ENCODE peak calls at places on chromosomes 16 and 17, in eight cellular contexts. H, X, F, I, Z, P, J and Q are unnamed samples.

GRCh38 chr17:2378905-2379304 is 22.0 kb downstream of the MNT start:
- DNase-seq in I (no peak), F (no peak), H (no peak), J (no peak), P (no peak), Z (no peak), X (no peak), Q (no peak)

GRCh38 chr17:16919663-16920627 is 52.0 kb downstream of the TNFRSF13B start:
- DNase-seq in I (no peak), Z (no peak), F (no peak), J (no peak), H (no peak), P (no peak), X (no peak), Q (no peak)

GRCh38 chr17:78899361-78900260 is 3.4 kb downstream of the CEP295NL start:
- DNase-seq in Z (peak), J (no peak), F (no peak), X (peak), I (peak), H (no peak), P (no peak), Q (no peak)

GRCh38 chr17:70040336-70040735 is 34.7 kb upstream of the KCNJ16 start:
- DNase-seq in X (no peak), I (no peak), J (no peak), Z (peak), P (no peak), H (no peak), F (peak), Q (no peak)

GRCh38 chr17:80081596-80081995 is 19.8 kb upstream of the GAA start:
- DNase-seq in X (no peak), I (no peak), F (no peak), Z (no peak), H (no peak), P (no peak), J (no peak), Q (no peak)

GRCh38 chr17:18921912-18922451 is 30.0 kb upstream of the SLC5A10 start:
- DNase-seq in J (no peak), I (no peak), F (peak), Z (peak), H (no peak), P (no peak), X (no peak), Q (no peak)

GRCh38 chr16:72635694-72636093 is 412.2 kb downstream of the ZFHX3 start:
- DNase-seq in I (no peak), P (no peak), F (no peak), Z (no peak), X (no peak), H (no peak), J (no peak), Q (no peak)

GRCh38 chr17:32870969-32871368 is 6.0 kb downstream of the MYO1D start:
- DNase-seq in F (peak), Z (peak), X (no peak), I (no peak), J (no peak), H (no peak), P (no peak), Q (no peak)

GRCh38 chr17:48261297-48261880 is 153.8 kb downstream of the SNX11 start:
- DNase-seq in J (no peak), F (peak), I (no peak), P (no peak), Z (peak), X (peak), H (no peak), Q (no peak)

GRCh38 chr17:33602981-33603380 is 309.9 kb upstream of the ASIC2 start:
- DNase-seq in Z (no peak), J (no peak), H (no peak), X (peak), F (no peak), P (no peak), I (no peak), Q (no peak)

GRCh38 chr16:47258874-47259461 is 115.2 kb upstream of the NETO2 start:
- DNase-seq in F (peak), I (no peak), J (peak), Z (peak), H (no peak), X (peak), P (no peak), Q (no peak)
- TF ChIP-seq CTCF in F (peak), I (peak), J (peak), Z (peak), H (peak), X (peak), P (peak), Q (peak)

GRCh38 chr17:77212833-77213777 is 72.3 kb downstream of the SEC14L1 start:
- DNase-seq in P (peak), X (no peak), J (no peak), F (no peak), Z (no peak), I (no peak), H (no peak), Q (no peak)
- H3K4me3 ChIP-seq in P (no peak), X (no peak), J (no peak), F (no peak), Z (no peak), I (no peak), H (no peak), Q (no peak)

GRCh38 chr16:57723170-57723569 is 12.4 kb upstream of the KATNB1 start:
- DNase-seq in Z (no peak), H (no peak), X (peak), P (no peak), F (no peak), J (no peak), I (no peak), Q (no peak)
- TF ChIP-seq CTCF in Z (peak), H (peak), X (peak), P (no peak), F (peak), J (no peak), I (no peak), Q (peak)

GRCh38 chr17:75288359-75288758 is 874 bp downstream of the SLC25A19 start:
- DNase-seq in P (no peak), H (no peak), J (no peak), I (no peak), X (no peak), Z (no peak), F (no peak), Q (no peak)
- H3K4me3 ChIP-seq in P (peak), H (peak), J (peak), I (peak), X (peak), Z (peak), F (peak), Q (peak)

GRCh38 chr17:81821603-81822311 is 11.3 kb downstream of the MCRIP1 start:
- DNase-seq in H (peak), F (peak), J (peak), I (peak), Z (peak), P (peak), X (no peak), Q (no peak)
- TF ChIP-seq CTCF in H (peak), F (peak), J (no peak), I (peak), Z (peak), P (peak), X (peak), Q (peak)

DNA sequence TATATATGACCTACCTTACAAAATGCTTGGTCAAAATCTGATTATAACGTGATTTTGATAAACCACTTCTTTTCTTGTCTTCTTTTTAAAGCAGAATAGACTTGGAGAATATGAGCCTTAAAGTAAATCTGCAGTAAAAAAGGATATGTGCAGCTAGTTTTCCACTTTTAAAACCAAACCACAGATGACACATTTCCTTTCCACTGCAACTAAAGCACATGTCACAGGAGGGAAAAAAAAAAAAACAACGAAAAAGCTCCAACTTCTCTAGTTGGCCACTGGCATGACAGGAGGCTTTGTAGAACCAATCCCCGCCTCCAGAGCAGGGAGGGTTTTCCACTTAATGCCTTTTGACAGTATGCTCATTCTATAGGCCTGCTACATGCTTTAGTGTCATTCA is at the start of gene EVI2A:
- DNase-seq in I (peak), J (peak), X (peak), Z (peak), F (peak), P (no peak), H (peak), Q (no peak)
- H3K4me3 ChIP-seq in I (peak), J (peak), X (no peak), Z (peak), F (peak), P (no peak), H (peak), Q (no peak)

GRCh38 chr16:69691980-69692911 is 34.1 kb downstream of the NQO1 start:
- DNase-seq in I (no peak), P (no peak), Z (no peak), X (no peak), J (no peak), H (no peak), F (peak), Q (no peak)
- TF ChIP-seq CTCF in I (no peak), P (no peak), Z (no peak), X (no peak), J (no peak), H (no peak), F (no peak), Q (no peak)

GRCh38 chr17:41407226-41407625 is 9.8 kb upstream of the KRT31 start:
- DNase-seq in P (no peak), X (no peak), J (no peak), I (no peak), Z (no peak), F (no peak), H (no peak), Q (no peak)

GRCh38 chr17:41406205-41406604 is 8.8 kb upstream of the KRT31 start:
- DNase-seq in I (no peak), X (peak), Z (no peak), F (no peak), P (no peak), J (no peak), H (no peak), Q (no peak)

GRCh38 chr17:41403409-41404023 is 6.1 kb upstream of the KRT31 start:
- DNase-seq in F (no peak), P (no peak), X (no peak), Z (peak), H (no peak), I (no peak), J (no peak), Q (no peak)

GRCh38 chr17:41402161-41402560 is 4.8 kb upstream of the KRT31 start:
- DNase-seq in J (no peak), H (no peak), X (no peak), I (no peak), F (no peak), P (no peak), Z (no peak), Q (no peak)

GRCh38 chr17:41404024-41404651 is 6.7 kb upstream of the KRT31 start:
- DNase-seq in J (peak), F (peak), I (peak), Z (peak), P (no peak), H (no peak), X (no peak), Q (peak)
- H3K4me3 ChIP-seq in J (no peak), F (no peak), I (no peak), Z (no peak), P (no peak), H (no peak), X (no peak), Q (no peak)

DNA sequence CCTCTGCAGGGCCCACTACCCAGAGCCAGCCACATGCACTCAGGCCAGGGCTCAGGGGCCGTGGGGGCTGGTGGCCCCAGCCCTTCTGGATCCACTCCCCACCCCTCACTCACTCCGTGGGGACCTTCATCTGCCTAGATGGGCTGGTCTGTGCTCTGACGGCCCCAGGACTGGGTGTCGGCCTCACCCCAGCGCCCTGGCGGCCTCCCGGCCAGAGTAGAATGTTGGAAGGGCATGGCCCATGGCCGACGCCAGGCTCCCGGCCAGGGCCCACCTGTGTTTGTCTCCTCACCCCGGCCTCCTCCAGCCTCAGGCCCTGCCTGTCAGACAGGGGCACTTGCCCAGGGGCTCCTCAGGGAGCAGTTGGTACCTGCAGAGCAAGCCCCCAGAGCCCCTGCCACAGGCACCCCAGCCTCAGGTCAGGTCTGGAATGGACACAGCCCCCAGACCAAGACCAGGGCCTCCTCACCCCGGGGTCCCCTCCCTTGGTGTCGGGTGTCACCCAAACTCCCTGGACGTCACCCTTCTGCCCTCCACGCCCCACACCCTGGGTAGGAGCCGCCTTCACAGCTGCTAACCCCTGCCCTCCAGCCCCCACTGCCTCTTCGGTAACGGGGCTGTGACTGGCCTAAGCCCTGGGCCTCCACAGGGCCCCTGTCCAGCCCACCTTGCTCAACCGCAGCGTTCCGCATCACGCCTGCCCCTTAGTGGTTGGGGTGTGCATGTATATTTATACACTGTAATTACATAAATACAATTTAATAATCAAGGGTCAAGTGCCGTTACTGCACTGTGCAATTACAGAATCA is 3.0 kb upstream of the CDH15 start:
- DNase-seq in I (no peak), J (no peak), F (no peak), P (no peak), H (no peak), X (no peak), Z (no peak), Q (no peak)
- TF ChIP-seq CTCF in I (no peak), J (no peak), F (peak), P (no peak), H (no peak), X (no peak), Z (no peak), Q (no peak)